ENCODE peak calls at places on chromosome 17, in eight cellular contexts. G is HCT116, H is IMR-90, X is A549, I is tibial nerve, W is upper lobe of left lung, A is testis, T is endothelial cell of umbilical vein. C is an unnamed sample.

GRCh38 chr17:63189082-63189481 is 223.0 kb downstream of the TANC2 start:
- DNase-seq in I (no peak), A (no peak), H (peak; percentile 78), G (no peak), T (no peak), X (no peak), W (no peak), C (no peak)

GRCh38 chr17:55588446-55588845 is 77.2 kb upstream of the SMIM36 start:
- DNase-seq in T (peak; percentile 26), W (no peak), X (no peak), I (no peak), G (no peak), H (peak; percentile 16), A (no peak), C (no peak)

GRCh38 chr17:48071654-48072053 is 23.5 kb downstream of the NFE2L1 start:
- DNase-seq in G (no peak), H (peak; percentile 36), T (no peak), W (no peak), X (no peak), A (no peak), I (no peak), C (no peak)

GRCh38 chr17:79150035-79150733 is 75.6 kb downstream of the ENGASE start:
- DNase-seq in H (no peak), G (no peak), T (no peak), X (no peak), I (no peak), A (no peak), W (peak; percentile 49), C (no peak)

GRCh38 chr17:14294876-14295275 is 6.0 kb upstream of the HS3ST3B1 start:
- DNase-seq in H (no peak), X (no peak), G (no peak), T (no peak), A (no peak), I (no peak), W (peak; percentile 56), C (no peak)

GRCh38 chr17:47009759-47010594 is 30.9 kb upstream of the RPRML start:
- DNase-seq in X (no peak), G (no peak), I (no peak), W (no peak), A (no peak), H (no peak), T (no peak), C (no peak)

GRCh38 chr17:33642002-33642401 is 348.9 kb upstream of the ASIC2 start:
- DNase-seq in H (no peak), A (no peak), X (no peak), W (no peak), T (no peak), G (no peak), I (no peak), C (no peak)

GRCh38 chr17:75872434-75873351 is 5.7 kb downstream of the TRIM47 start:
- DNase-seq in I (peak; percentile 57), H (peak; percentile 63), X (peak; percentile 87), G (no peak), A (peak; percentile 92), T (peak; percentile 95), W (no peak), C (peak; percentile 96)

GRCh38 chr17:28004344-28004743 is 38.1 kb upstream of the NLK start:
- DNase-seq in G (no peak), H (no peak), A (no peak), X (no peak), W (no peak), T (no peak), I (no peak), C (no peak)

GRCh38 chr17:7293821-7294613 is 422 bp downstream of the YBX2 start:
- DNase-seq in T (no peak), W (peak; percentile 88), H (no peak), I (no peak), G (no peak), X (no peak), A (no peak), C (no peak)

GRCh38 chr17:67095803-67096202 is 51.4 kb downstream of the CACNG1 start:
- DNase-seq in A (no peak), I (no peak), T (no peak), X (no peak), H (peak; percentile 73), G (no peak), W (no peak), C (no peak)

GRCh38 chr17:6666557-6666956 is 15.0 kb downstream of the C17orf100 start:
- DNase-seq in X (no peak), G (no peak), A (no peak), W (no peak), I (no peak), T (no peak), H (no peak), C (no peak)

GRCh38 chr17:50841949-50842354 is 6.6 kb downstream of the WFIKKN2 start:
- DNase-seq in I (peak; percentile 81), H (peak; percentile 58), X (peak; percentile 94), G (peak; percentile 61), A (peak; percentile 80), T (peak; percentile 58), W (no peak), C (no peak)

GRCh38 chr17:1764274-1764673 is 2.4 kb downstream of the SERPINF1 start:
- DNase-seq in X (no peak), H (peak; percentile 87), I (peak; percentile 82), G (no peak), T (peak; percentile 89), A (peak; percentile 84), W (no peak), C (peak; percentile 96)

GRCh38 chr17:40617678-40618240 is 29.9 kb downstream of the SMARCE1 start:
- DNase-seq in W (peak; percentile 27), A (no peak), T (no peak), I (peak; percentile 55), G (no peak), H (no peak), X (no peak), C (peak; percentile 92)

GRCh38 chr17:33667671-33668070 is 374.6 kb upstream of the ASIC2 start:
- DNase-seq in H (no peak), X (no peak), G (no peak), A (peak; percentile 67), W (no peak), I (no peak), T (peak; percentile 6), C (no peak)

GRCh38 chr17:3979276-3979583 is 15.0 kb upstream of the ATP2A3 start:
- DNase-seq in A (no peak), G (no peak), H (no peak), I (no peak), T (no peak), X (no peak), W (no peak), C (no peak)

GRCh38 chr17:81345211-81346089 is 49.8 kb upstream of the BAHCC1 start:
- DNase-seq in A (peak; percentile 63), T (peak; percentile 86), G (no peak), H (peak; percentile 87), I (peak; percentile 66), X (peak; percentile 91), W (peak; percentile 97), C (peak; percentile 96)

GRCh38 chr17:81348097-81349055 is 46.9 kb upstream of the BAHCC1 start:
- DNase-seq in A (no peak), W (no peak), I (no peak), H (no peak), T (no peak), X (no peak), G (no peak), C (no peak)

GRCh38 chr17:81347437-81347836 is 47.8 kb upstream of the BAHCC1 start:
- DNase-seq in H (no peak), X (no peak), W (no peak), A (no peak), I (no peak), G (no peak), T (no peak), C (no peak)

GRCh38 chr17:81346908-81347349 is 48.3 kb upstream of the BAHCC1 start:
- DNase-seq in X (no peak), H (no peak), T (no peak), I (no peak), W (no peak), A (no peak), G (no peak), C (no peak)

GRCh38 chr17:81346090-81346907 is 49.0 kb upstream of the BAHCC1 start:
- DNase-seq in G (peak; percentile 93), A (peak; percentile 98), T (peak; percentile 95), I (peak; percentile 98), X (peak; percentile 99), W (peak; percentile 99), H (peak; percentile 94), C (peak; percentile 100)
- TF ChIP-seq POLR2A in G (peak; percentile 45), A (peak; percentile 50), T (peak; percentile 68), I (peak; percentile 96), X (peak; percentile 78), W (peak; percentile 73), H (peak; percentile 65), C (peak; percentile 78)

DNA sequence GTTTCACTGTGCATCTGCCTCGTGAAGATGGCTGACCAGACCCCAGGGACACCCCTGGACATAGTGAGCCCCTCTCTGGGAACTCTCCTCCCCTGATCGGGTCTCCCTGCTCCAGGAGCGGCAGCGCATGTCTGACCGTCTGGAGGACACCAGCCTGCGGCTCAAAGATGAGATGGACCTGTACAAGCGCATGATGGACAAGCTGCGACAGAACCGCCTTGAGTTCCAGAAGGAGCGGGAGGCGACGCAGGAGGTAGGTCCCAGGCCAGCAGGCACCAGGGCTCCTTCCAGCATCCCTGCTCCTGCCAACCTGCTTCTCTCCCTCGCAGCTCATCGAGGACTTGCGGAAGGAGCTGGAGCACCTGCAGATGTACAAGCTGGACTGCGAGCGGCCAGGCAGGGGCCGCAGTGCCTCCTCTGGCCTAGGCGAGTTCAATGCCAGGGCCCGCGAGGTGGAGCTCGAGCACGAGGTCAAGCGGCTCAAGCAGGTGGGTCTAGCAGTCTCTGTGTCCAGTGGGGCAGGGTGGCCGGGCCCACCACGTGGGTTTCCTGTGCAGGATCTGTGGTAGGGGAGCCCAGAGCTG is 136.9 kb downstream of the RAB11FIP4 start:
- DNase-seq in T (no peak), H (no peak), A (no peak), W (peak; percentile 75), I (no peak), X (no peak), G (no peak), C (no peak)
- H3K27ac ChIP-seq in T (no peak overlapping the region), H (no peak overlapping the region), A (no peak overlapping the region), W (no peak overlapping the region), I (no peak overlapping the region), X (no peak overlapping the region), G (no peak overlapping the region), C (no peak overlapping the region)

DNA sequence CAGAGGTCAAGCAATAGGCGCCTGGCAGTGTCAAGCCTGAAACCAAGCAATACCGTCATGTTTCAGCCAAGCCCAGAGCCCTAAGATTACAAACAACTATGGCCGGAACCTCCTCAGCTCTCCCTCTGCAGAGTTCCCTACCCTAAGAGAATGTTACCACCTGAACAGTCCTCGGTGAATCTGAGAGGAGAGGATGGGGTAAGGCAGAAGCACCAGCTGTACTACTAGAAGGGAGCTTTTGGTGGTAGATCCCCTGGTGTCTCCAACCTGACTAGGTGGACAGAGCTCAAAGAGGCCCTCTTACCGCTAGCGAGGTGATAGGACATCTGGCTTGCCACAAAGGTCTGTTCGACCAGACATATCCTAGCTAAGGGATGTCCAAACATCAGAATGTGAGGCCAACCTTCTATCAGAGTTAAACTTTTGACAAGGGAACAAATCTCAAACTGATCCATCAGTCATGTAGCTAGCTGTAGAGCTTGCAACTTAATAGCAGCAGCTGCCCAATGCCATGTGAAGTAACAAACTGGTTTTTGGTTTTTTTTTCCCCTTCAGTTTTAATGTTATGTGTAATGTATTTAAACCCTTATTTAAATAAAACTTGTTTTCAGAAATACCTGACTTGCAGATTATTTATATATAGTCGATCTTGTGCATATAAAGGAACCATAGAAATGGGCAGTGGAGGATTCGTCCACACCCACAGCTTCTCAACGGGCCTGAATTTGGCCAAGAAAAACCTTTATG is 2.5 kb downstream of the EIF1 start:
- DNase-seq in T (no peak), W (no peak), I (no peak), H (peak; percentile 2), G (no peak), A (no peak), X (no peak), C (no peak)
- TF ChIP-seq POLR2A in T (peak; percentile 45), W (no peak), I (no peak), H (no peak), G (no peak), A (no peak), X (no peak), C (no peak)

GRCh38 chr17:41973457-41973856 is 6.9 kb downstream of the CNP start:
- DNase-seq in G (no peak), T (no peak), H (no peak), I (no peak), W (peak; percentile 70), X (no peak), A (no peak), C (no peak)
- H3K27ac ChIP-seq in G (no peak overlapping the region), T (no peak overlapping the region), H (no peak overlapping the region), I (peak overlapping the region; percentile 94), W (peak overlapping the region; percentile 8), X (no peak overlapping the region), A (peak overlapping the region; percentile 68), C (peak overlapping the region; percentile 49)